ENCODE peak calls at places on chromosome 21, in six cellular contexts. S, B, Z, P, D and L are unnamed samples.

GRCh38 chr21:31710586-31710985 is 21.3 kb downstream of the SCAF4 start:
- DNase-seq in D (no peak), P (no peak), B (peak; percentile 45), S (no peak), Z (peak; percentile 42), L (no peak)

GRCh38 chr21:15272591-15272990 is 207.8 kb upstream of the NRIP1 start:
- DNase-seq in D (no peak), Z (peak; percentile 56), B (no peak), S (no peak), P (no peak), L (no peak)

GRCh38 chr21:38990424-38990794 is 184.7 kb downstream of the ETS2 start:
- DNase-seq in S (no peak), B (peak; percentile 6), P (no peak), Z (no peak), D (peak; percentile 83), L (no peak)

GRCh38 chr21:31444061-31444460 is 100.0 kb upstream of the TIAM1 start:
- DNase-seq in S (no peak), B (peak; percentile 1), P (no peak), Z (no peak), D (no peak), L (no peak)

GRCh38 chr21:38223893-38224540 is 32.8 kb upstream of the KCNJ15 start:
- DNase-seq in S (no peak), Z (peak; percentile 59), D (no peak), B (peak; percentile 25), P (no peak), L (no peak)

GRCh38 chr21:42071146-42071737 is at the start of gene UMODL1:
- DNase-seq in D (no peak), Z (no peak), B (no peak), S (no peak), P (no peak), L (no peak)

GRCh38 chr21:43598416-43599120 is 60.7 kb downstream of the HSF2BP start:
- DNase-seq in S (no peak), B (peak; percentile 91), Z (peak; percentile 75), D (peak; percentile 38), P (no peak), L (no peak)

GRCh38 chr21:39648879-39649278 is 36.1 kb downstream of the B3GALT5 start:
- DNase-seq in P (no peak), S (no peak), D (peak; percentile 47), B (no peak), Z (no peak), L (no peak)

GRCh38 chr21:36692125-36692843 is 6.6 kb upstream of the SIM2 start:
- DNase-seq in Z (no peak), P (no peak), B (no peak), S (no peak), D (peak; percentile 35), L (no peak)